ENCODE peak calls at places on chromosomes 11 and 22, in seven cellular contexts. B is transverse colon, F is right lobe of liver, T is AG09309, A is foreskin fibroblast, S is endothelial cell of umbilical vein, I is AG04449. G is an unnamed sample.
A peak's percentile ranks its signal among the peaks of the same experiment; 100 is the strongest.

GRCh38 chr11:18523079-18523478 is 3.7 kb downstream of the TSG101 start:
- DNase-seq in B (no peak), F (no peak), T (no peak), A (no peak), S (no peak), I (no peak), G (no peak)

GRCh38 chr11:58927393-58928081 is 11.8 kb upstream of the GLYATL1 start:
- DNase-seq in B (peak; percentile 43), F (peak; percentile 97), T (no peak), A (no peak), S (no peak), I (no peak), G (no peak)

GRCh38 chr11:46896719-46897406 is 21.5 kb downstream of the LRP4 start:
- DNase-seq in B (no peak), F (no peak), T (no peak), A (peak; percentile 34), S (peak; percentile 36), I (no peak), G (no peak)

GRCh38 chr22:37558815-37559214 is 1.5 kb upstream of the CDC42EP1 start:
- DNase-seq in B (no peak), F (no peak), T (no peak), A (no peak), S (no peak), I (no peak), G (no peak)

GRCh38 chr11:6201486-6201885 is 2.5 kb downstream of the OR52W1 start:
- DNase-seq in B (no peak), F (no peak), T (peak; percentile 24), A (no peak), S (no peak), I (peak; percentile 33), G (no peak)

GRCh38 chr22:46104170-46104880 is 46.0 kb upstream of the PPARA start:
- DNase-seq in B (no peak), F (peak; percentile 71), T (no peak), A (no peak), S (no peak), I (no peak), G (no peak)

GRCh38 chr22:47276219-47276843 is 513.9 kb downstream of the TBC1D22A start:
- DNase-seq in B (no peak), F (no peak), T (no peak), A (no peak), S (no peak), I (no peak), G (no peak)

GRCh38 chr11:1548221-1549070 is 23.6 kb downstream of the DUSP8 start:
- DNase-seq in B (peak; percentile 87), F (peak; percentile 87), T (peak; percentile 7), A (peak; percentile 24), S (peak; percentile 25), I (no peak), G (peak; percentile 80)

GRCh38 chr11:2540521-2541320 is 95.9 kb downstream of the KCNQ1 start:
- DNase-seq in B (peak; percentile 1), F (peak; percentile 33), T (no peak), A (no peak), S (no peak), I (no peak), G (peak; percentile 27)

GRCh38 chr11:118533769-118534729 is 3.1 kb downstream of the TMEM25 start:
- DNase-seq in B (peak; percentile 57), F (no peak), T (no peak), A (no peak), S (no peak), I (no peak), G (peak; percentile 87)

GRCh38 chr11:46064221-46064620 is 57.0 kb downstream of the PHF21A start:
- DNase-seq in B (no peak), F (no peak), T (no peak), A (no peak), S (no peak), I (no peak), G (no peak)

GRCh38 chr11:75408852-75409219 is 9.5 kb downstream of the RPS3 start:
- DNase-seq in B (no peak), F (no peak), T (no peak), A (no peak), S (no peak), I (no peak), G (no peak)

GRCh38 chr11:60840711-60841430 is 1.0 kb upstream of the CCDC86 start:
- DNase-seq in B (peak; percentile 33), F (no peak), T (peak; percentile 82), A (peak; percentile 85), S (peak; percentile 67), I (peak; percentile 83), G (peak; percentile 55)

GRCh38 chr11:114077482-114078305 is 18.2 kb downstream of the ZBTB16 start:
- DNase-seq in B (peak; percentile 51), F (no peak), T (no peak), A (no peak), S (no peak), I (no peak), G (peak; percentile 74)

GRCh38 chr22:29397791-29398190 is 9.4 kb upstream of the AP1B1 start:
- DNase-seq in B (no peak), F (no peak), T (no peak), A (no peak), S (no peak), I (no peak), G (no peak)

GRCh38 chr11:70399681-70400112 is 1.4 kb downstream of the CTTN start:
- DNase-seq in B (peak; percentile 74), F (peak; percentile 66), T (peak; percentile 80), A (peak; percentile 96), S (peak; percentile 95), I (peak; percentile 85), G (peak; percentile 87)

GRCh38 chr11:765025-765801 is 12.1 kb downstream of the GATD1 start:
- DNase-seq in B (peak; percentile 56), F (no peak), T (no peak), A (peak; percentile 41), S (peak; percentile 53), I (no peak), G (no peak)

GRCh38 chr11:1728281-1728680 is 22.1 kb downstream of the IFITM10 start:
- DNase-seq in B (no peak), F (no peak), T (no peak), A (no peak), S (no peak), I (no peak), G (peak; percentile 38)

GRCh38 chr11:104127828-104128227 is 36.1 kb downstream of the PDGFD start:
- DNase-seq in B (no peak), F (no peak), T (no peak), A (peak; percentile 69), S (no peak), I (no peak), G (no peak)

GRCh38 chr11:86196924-86197323 is 47.6 kb upstream of the EED start:
- DNase-seq in B (no peak), F (no peak), T (no peak), A (no peak), S (no peak), I (no peak), G (no peak)

GRCh38 chr22:38755155-38755910 is 465 bp downstream of the SUN2 start:
- DNase-seq in B (peak; percentile 95), F (peak; percentile 98), T (no peak), A (peak; percentile 87), S (peak; percentile 68), I (no peak), G (peak; percentile 97)

GRCh38 chr11:78478536-78478935 is 60.9 kb upstream of the GAB2 start:
- DNase-seq in B (no peak), F (no peak), T (no peak), A (no peak), S (no peak), I (no peak), G (no peak)

GRCh38 chr11:66448523-66448922 is 9.9 kb upstream of the MRPL11 start:
- DNase-seq in B (no peak), F (no peak), T (no peak), A (no peak), S (no peak), I (no peak), G (no peak)

GRCh38 chr11:68751331-68751856 is at the start of gene TESMIN:
- DNase-seq in B (peak; percentile 97), F (peak; percentile 97), T (no peak), A (peak; percentile 62), S (peak; percentile 58), I (no peak), G (peak; percentile 97)

GRCh38 chr11:130179396-130180306 is 20.1 kb downstream of the ST14 start:
- DNase-seq in B (peak; percentile 63), F (peak; percentile 74), T (no peak), A (no peak), S (no peak), I (no peak), G (peak; percentile 83)

GRCh38 chr22:37276771-37277170 is 5.5 kb upstream of the CYTH4 start:
- DNase-seq in B (no peak), F (peak; percentile 35), T (no peak), A (no peak), S (no peak), I (no peak), G (peak; percentile 9)

GRCh38 chr11:92885600-92885999 is 83.9 kb upstream of the MTNR1B start:
- DNase-seq in B (no peak), F (no peak), T (no peak), A (no peak), S (no peak), I (no peak), G (no peak)

DNA sequence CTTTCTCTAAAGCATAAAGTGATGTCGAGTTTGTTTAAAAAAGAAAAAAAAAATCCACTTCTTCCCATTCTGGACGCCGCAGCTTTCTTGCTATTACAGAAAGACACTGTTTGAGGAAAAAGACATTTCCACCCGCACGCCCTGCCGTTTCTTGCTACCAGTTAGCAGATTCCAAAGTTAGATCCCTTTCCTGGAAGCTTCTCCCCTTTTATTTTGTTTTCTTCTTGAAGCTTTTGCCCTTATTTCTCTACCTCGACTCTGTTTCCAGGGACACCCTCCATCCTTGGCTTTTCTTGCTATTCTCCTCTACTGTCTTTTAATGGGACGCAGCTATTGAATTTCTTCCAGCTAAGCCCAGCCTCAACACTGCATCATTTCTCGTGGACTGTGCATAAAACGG is 1.5 kb downstream of the GRIA4 start:
- DNase-seq in B (no peak), F (no peak), T (no peak), A (no peak), S (peak; percentile 5), I (no peak), G (no peak)
- H3K4me3 ChIP-seq in B (peak overlapping the region; percentile 7), F (no peak overlapping the region), T (no peak overlapping the region), A (peak overlapping the region; percentile 67), S (no peak overlapping the region), I (no peak overlapping the region), G (no peak overlapping the region)

GRCh38 chr11:62338218-62338617 is 970 bp downstream of the ASRGL1 start:
- DNase-seq in B (no peak), F (no peak), T (no peak), A (no peak), S (no peak), I (no peak), G (no peak)
- H3K4me3 ChIP-seq in B (peak overlapping the region; percentile 62), F (no peak overlapping the region), T (no peak overlapping the region), A (no peak overlapping the region), S (peak overlapping the region; percentile 58), I (peak overlapping the region; percentile 63), G (peak overlapping the region; percentile 71)

DNA sequence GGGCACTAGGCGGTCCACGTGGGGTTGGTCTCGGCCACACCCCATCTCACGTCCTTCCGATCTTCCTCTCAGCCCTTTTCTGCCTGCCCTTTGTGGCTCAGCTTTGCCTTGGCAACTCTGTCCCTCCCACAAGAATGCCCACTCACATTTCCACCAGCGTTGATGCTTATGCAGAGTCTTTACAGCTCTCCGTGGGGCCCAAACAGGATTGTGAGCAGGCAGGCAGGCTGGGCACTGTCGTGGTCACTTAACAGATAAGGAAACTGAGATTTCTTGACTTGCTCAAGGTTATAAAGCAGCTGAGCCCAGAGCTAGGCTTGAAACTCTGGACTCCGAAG is 68.4 kb downstream of the FBXO7 start:
- DNase-seq in B (no peak), F (no peak), T (no peak), A (no peak), S (no peak), I (no peak), G (peak; percentile 43)
- H3K4me3 ChIP-seq in B (no peak overlapping the region), F (no peak overlapping the region), T (no peak overlapping the region), A (no peak overlapping the region), S (no peak overlapping the region), I (no peak overlapping the region), G (no peak overlapping the region)

GRCh38 chr11:7341551-7341950 is 89.8 kb downstream of the SYT9 start:
- DNase-seq in B (no peak), F (no peak), T (no peak), A (no peak), S (no peak), I (no peak), G (no peak)
- H3K4me3 ChIP-seq in B (no peak overlapping the region), F (no peak overlapping the region), T (no peak overlapping the region), A (no peak overlapping the region), S (no peak overlapping the region), I (no peak overlapping the region), G (no peak overlapping the region)

G was measured in Peyer's patch.